ENCODE peak calls at places on chromosomes 12 and 14, in ten cellular contexts. V is lower leg skin, O is K562, B is GM13976, R is choroid plexus epithelial cell, L is MCF 10A, C is uterus, E is foreskin fibroblast, Z is fibroblast of mammary gland, K is IMR-90. N is an unnamed sample.
A peak's percentile ranks its signal among the peaks of the same experiment; 100 is the strongest.

GRCh38 chr14:74619672-74620131 is 7.7 kb upstream of the LTBP2 start:
- DNase-seq in V (no peak), O (peak; percentile 63), B (no peak), R (peak; percentile 98), L (peak; percentile 93), C (peak; percentile 92), E (peak; percentile 99), Z (peak; percentile 99), K (peak; percentile 98), N (peak; percentile 65)

GRCh38 chr12:8504351-8504750 is 9.0 kb upstream of the CLEC4D start:
- DNase-seq in V (no peak), O (no peak), B (no peak), R (no peak), L (no peak), C (no peak), E (no peak), Z (no peak), K (no peak), N (no peak)

GRCh38 chr14:32422440-32422839 is 93.3 kb downstream of the AKAP6 start:
- DNase-seq in V (no peak), O (no peak), B (no peak), R (no peak), L (no peak), C (no peak), E (no peak), Z (no peak), K (no peak), N (no peak)

GRCh38 chr14:97129639-97130038 is 332.5 kb downstream of the VRK1 start:
- DNase-seq in V (no peak), O (no peak), B (no peak), R (no peak), L (no peak), C (no peak), E (no peak), Z (no peak), K (no peak), N (no peak)

GRCh38 chr12:52200783-52201519 is 9.1 kb upstream of the KRT80 start:
- DNase-seq in V (no peak), O (no peak), B (no peak), R (no peak), L (no peak), C (no peak), E (no peak), Z (no peak), K (no peak), N (no peak)

GRCh38 chr12:45435945-45436710 is 220.2 kb downstream of the ANO6 start:
- DNase-seq in V (no peak), O (no peak), B (no peak), R (no peak), L (no peak), C (no peak), E (no peak), Z (no peak), K (no peak), N (no peak)

GRCh38 chr12:120538281-120539156 is 4.4 kb downstream of the RNF10 start:
- DNase-seq in V (no peak), O (peak; percentile 34), B (no peak), R (peak; percentile 49), L (peak; percentile 57), C (peak; percentile 34), E (peak; percentile 75), Z (peak; percentile 61), K (peak; percentile 53), N (peak; percentile 71)

GRCh38 chr12:71441350-71441748 is 1.8 kb downstream of the LGR5 start:
- DNase-seq in V (no peak), O (no peak), B (no peak), R (no peak), L (no peak), C (no peak), E (no peak), Z (no peak), K (no peak), N (no peak)

GRCh38 chr12:96132819-96133218 is 61.4 kb upstream of the ELK3 start:
- DNase-seq in V (no peak), O (peak; percentile 21), B (no peak), R (no peak), L (peak; percentile 42), C (no peak), E (no peak), Z (no peak), K (no peak), N (no peak)

GRCh38 chr12:116490481-116490880 is 68.7 kb upstream of the MAP1LC3B2 start:
- DNase-seq in V (no peak), O (no peak), B (no peak), R (peak; percentile 33), L (peak; percentile 36), C (no peak), E (peak; percentile 62), Z (peak; percentile 85), K (peak; percentile 65), N (no peak)

GRCh38 chr12:115140981-115141380 is 457.0 kb upstream of the TBX3 start:
- DNase-seq in V (no peak), O (no peak), B (no peak), R (no peak), L (no peak), C (no peak), E (no peak), Z (no peak), K (no peak), N (no peak)
- TF ChIP-seq CTCF in V (no peak), O (no peak), B (no peak), R (no peak), L (no peak), C (no peak), E (no peak), Z (no peak), K (no peak), N (no peak)

GRCh38 chr14:64745511-64746041 is 41.4 kb downstream of the PLEKHG3 start:
- DNase-seq in V (no peak), O (no peak), B (no peak), R (peak; percentile 72), L (no peak), C (no peak), E (no peak), Z (no peak), K (peak; percentile 43), N (no peak)

GRCh38 chr14:64741200-64741599 is 37.0 kb downstream of the PLEKHG3 start:
- DNase-seq in V (no peak), O (no peak), B (no peak), R (no peak), L (no peak), C (no peak), E (no peak), Z (no peak), K (no peak), N (no peak)

GRCh38 chr14:64743061-64743460 is 38.8 kb downstream of the PLEKHG3 start:
- DNase-seq in V (no peak), O (no peak), B (no peak), R (no peak), L (no peak), C (no peak), E (no peak), Z (no peak), K (no peak), N (no peak)

GRCh38 chr14:64738306-64738879 is 34.2 kb downstream of the PLEKHG3 start:
- DNase-seq in V (no peak), O (no peak), B (no peak), R (no peak), L (no peak), C (no peak), E (no peak), Z (no peak), K (no peak), N (no peak)

GRCh38 chr14:64741961-64742360 is 37.7 kb downstream of the PLEKHG3 start:
- DNase-seq in V (no peak), O (no peak), B (no peak), R (no peak), L (no peak), C (no peak), E (no peak), Z (no peak), K (no peak), N (no peak)
- TF ChIP-seq CTCF in V (no peak), O (no peak), B (no peak), R (no peak), L (no peak), C (no peak), E (no peak), Z (no peak), K (no peak), N (no peak)

DNA sequence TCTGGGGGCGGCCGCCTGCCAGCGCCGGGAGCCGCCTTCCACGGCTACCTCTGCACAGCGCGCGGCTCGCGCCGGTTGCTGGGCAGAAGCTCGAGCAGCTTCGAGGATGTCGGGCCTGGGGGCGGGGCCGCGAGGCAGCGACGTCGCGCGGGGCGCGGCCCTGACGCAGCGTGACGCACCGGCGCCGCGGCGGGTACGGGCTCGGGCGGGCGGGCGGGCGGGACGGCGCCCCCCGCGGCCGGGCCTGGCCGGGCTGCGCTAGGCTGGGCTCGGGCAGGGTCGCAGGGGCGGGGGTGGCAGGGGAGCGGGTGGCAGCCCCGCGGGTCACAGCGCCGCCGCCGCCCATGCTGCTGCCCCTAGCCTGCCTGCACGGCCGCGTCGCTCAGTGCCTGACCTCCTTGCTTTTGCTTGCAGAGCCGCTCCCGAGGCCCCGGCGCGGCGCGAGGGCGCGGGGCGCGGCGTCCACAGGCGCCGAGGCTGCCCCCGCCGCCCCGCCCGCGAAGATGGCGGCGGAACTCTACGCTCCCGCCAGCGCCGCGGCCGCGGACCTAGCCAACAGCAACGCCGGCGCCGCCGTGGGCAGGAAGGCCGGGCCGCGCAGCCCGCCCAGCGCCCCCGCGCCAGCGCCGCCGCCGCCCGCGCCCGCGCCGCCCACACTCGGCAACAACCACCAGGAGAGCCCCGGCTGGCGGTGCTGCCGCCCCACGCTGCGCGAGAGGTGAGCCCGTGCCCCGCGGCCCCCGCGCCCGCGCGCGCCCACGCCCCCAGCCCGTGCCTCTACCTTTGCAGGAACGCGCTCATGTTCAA is at the start of gene BTBD6:
- DNase-seq in V (peak; percentile 96), O (no peak), B (peak; percentile 98), R (peak; percentile 87), L (peak; percentile 72), C (peak; percentile 85), E (peak; percentile 96), Z (peak; percentile 75), K (peak; percentile 83), N (peak; percentile 87)
- TF ChIP-seq CTCF in V (no peak), O (no peak), B (no peak), R (no peak), L (no peak), C (no peak), E (no peak), Z (no peak), K (peak; percentile 10), N (no peak)

GRCh38 chr14:51160871-51161270 is 66.0 kb upstream of the TRIM9 start:
- DNase-seq in V (no peak), O (no peak), B (no peak), R (no peak), L (no peak), C (no peak), E (no peak), Z (no peak), K (no peak), N (no peak)

GRCh38 chr14:51155331-51155730 is 60.4 kb upstream of the TRIM9 start:
- DNase-seq in V (no peak), O (no peak), B (no peak), R (no peak), L (no peak), C (no peak), E (no peak), Z (no peak), K (no peak), N (no peak)

DNA sequence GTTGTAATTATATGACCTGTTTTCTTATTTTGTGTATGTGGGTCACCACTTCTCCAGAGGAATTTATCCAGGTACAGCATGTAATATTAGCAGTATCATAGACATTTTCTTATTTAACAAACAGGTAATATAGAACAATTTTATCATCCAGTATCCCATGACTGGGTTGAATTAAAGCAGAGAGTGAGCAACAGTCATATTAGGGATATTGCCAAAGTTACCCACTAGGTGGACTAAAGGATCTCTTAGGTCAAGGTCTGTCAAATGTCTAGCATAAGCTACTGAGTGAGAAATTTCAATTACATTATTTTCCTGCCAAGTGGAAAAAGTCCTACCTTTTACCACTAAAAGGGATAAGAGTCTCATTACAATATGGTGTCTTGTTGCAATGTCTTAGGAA is 62.1 kb upstream of the TRIM9 start:
- DNase-seq in V (no peak), O (peak; percentile 13), B (peak; percentile 29), R (peak; percentile 69), L (peak; percentile 44), C (no peak), E (peak; percentile 44), Z (peak; percentile 56), K (peak; percentile 8), N (no peak)
- TF ChIP-seq CTCF in V (no peak), O (peak; percentile 24), B (peak; percentile 33), R (peak; percentile 59), L (peak; percentile 33), C (no peak), E (peak; percentile 23), Z (peak; percentile 58), K (peak; percentile 20), N (peak; percentile 20)

N was measured in adrenal gland.